ENCODE peak calls at places on chromosome 5, in ten cellular contexts. P is trophoblast cell; G is prostate gland; U is WERI-Rb-1; X is cardiac fibroblast; J is esophagus squamous epithelium; M is ascending aorta; K is heart left ventricle; W is mucosa of descending colon; D is effector memory CD4-positive, alpha-beta T cell. E is an unnamed sample.
A peak's percentile ranks its signal among the peaks of the same experiment; 100 is the strongest.

GRCh38 chr5:106331415-106331814 is 1339.3 kb downstream of the EFNA5 start:
- DNase-seq in D (no peak), U (no peak), P (no peak), J (no peak), M (no peak), K (no peak), W (no peak), X (peak; percentile 84), G (no peak), E (no peak)

GRCh38 chr5:67815455-67816391 is 399.8 kb upstream of the PIK3R1 start:
- DNase-seq in G (peak; percentile 13), J (no peak), D (no peak), M (no peak), U (no peak), X (peak; percentile 56), K (peak; percentile 40), W (no peak), P (no peak), E (no peak)

GRCh38 chr5:136191304-136192014 is 1.5 kb downstream of the SMIM32 start:
- DNase-seq in D (no peak), W (peak; percentile 68), P (peak; percentile 16), U (peak; percentile 32), G (no peak), J (no peak), K (no peak), M (no peak), X (peak; percentile 43), E (no peak)

GRCh38 chr5:28523887-28524637 is 1485.7 kb upstream of the CDH9 start:
- DNase-seq in U (no peak), J (no peak), M (no peak), W (no peak), K (no peak), D (no peak), P (no peak), X (peak; percentile 86), G (no peak), E (no peak)

GRCh38 chr5:127723571-127723970 is 20.4 kb downstream of the CCDC192 start:
- DNase-seq in D (no peak), J (no peak), G (peak; percentile 20), W (no peak), X (peak; percentile 50), U (no peak), K (no peak), P (no peak), M (no peak), E (no peak)

GRCh38 chr5:132052520-132052919 is 7.9 kb upstream of the IL3 start:
- DNase-seq in P (no peak), M (no peak), D (no peak), G (peak; percentile 2), U (no peak), K (peak; percentile 7), X (no peak), W (no peak), J (no peak), E (no peak)

GRCh38 chr5:1343931-1344901 is 683 bp downstream of the CLPTM1L start:
- DNase-seq in U (peak; percentile 44), W (peak; percentile 60), G (no peak), K (no peak), X (peak; percentile 27), J (no peak), D (no peak), P (no peak), M (no peak), E (no peak)

GRCh38 chr5:141399555-141400258 is 2.0 kb downstream of the PCDHGB5 start:
- DNase-seq in G (no peak), D (no peak), M (no peak), K (no peak), J (no peak), U (no peak), P (no peak), X (no peak), W (no peak), E (no peak)

GRCh38 chr5:169416583-169417196 is 115.8 kb upstream of the SLIT3 start:
- DNase-seq in W (peak; percentile 42), U (peak; percentile 8), J (no peak), K (peak; percentile 83), M (peak; percentile 78), X (peak; percentile 95), G (no peak), P (peak; percentile 55), D (no peak), E (no peak)

GRCh38 chr5:137336161-137336560 is 163.0 kb downstream of the SPOCK1 start:
- DNase-seq in P (peak; percentile 52), K (no peak), J (no peak), G (peak; percentile 19), M (no peak), W (no peak), X (no peak), D (no peak), U (no peak), E (no peak)

GRCh38 chr5:80760680-80761079 is 105.9 kb upstream of the DHFR start:
- DNase-seq in W (no peak), X (no peak), G (no peak), D (no peak), P (no peak), J (no peak), K (no peak), U (no peak), M (no peak), E (no peak)

GRCh38 chr5:178555005-178555404 is 35.2 kb downstream of the COL23A1 start:
- DNase-seq in M (no peak), X (no peak), U (no peak), J (no peak), D (no peak), K (no peak), W (no peak), G (no peak), P (no peak), E (no peak)

GRCh38 chr5:78886650-78887230 is 98.4 kb downstream of the ARSB start:
- DNase-seq in D (no peak), U (no peak), X (peak; percentile 46), P (no peak), M (no peak), W (no peak), K (no peak), G (no peak), J (no peak), E (no peak)

GRCh38 chr5:140637722-140638473 is 1.4 kb upstream of the TMCO6 start:
- DNase-seq in U (no peak), P (peak; percentile 15), J (no peak), K (no peak), G (no peak), X (no peak), D (no peak), M (no peak), W (no peak), E (no peak)

GRCh38 chr5:39619161-39619818 is 194.5 kb upstream of the DAB2 start:
- DNase-seq in X (peak; percentile 52), P (no peak), D (no peak), K (no peak), G (no peak), W (peak; percentile 31), M (no peak), J (no peak), U (no peak), E (no peak)

GRCh38 chr5:58825899-58826298 is 243.0 kb downstream of the RAB3C start:
- DNase-seq in M (no peak), X (no peak), U (no peak), K (no peak), P (no peak), W (no peak), J (no peak), G (no peak), D (no peak), E (no peak)

GRCh38 chr5:55450050-55450765 is 84.6 kb downstream of the PLPP1 start:
- DNase-seq in U (no peak), M (no peak), G (no peak), D (no peak), K (no peak), X (peak; percentile 66), P (no peak), W (no peak), J (no peak), E (no peak)

GRCh38 chr5:75507841-75508240 is 3.6 kb downstream of the CERT1 start:
- DNase-seq in M (no peak), J (no peak), K (no peak), U (no peak), X (no peak), P (no peak), G (no peak), D (no peak), W (no peak), E (no peak)
- H3K4me3 ChIP-seq in M (no peak overlapping the region), J (no peak overlapping the region), K (no peak overlapping the region), U (no peak overlapping the region), X (no peak overlapping the region), P (no peak overlapping the region), G (no peak overlapping the region), D (no peak overlapping the region), W (no peak overlapping the region), E (no peak overlapping the region)

GRCh38 chr5:157816682-157817268 is 42.2 kb downstream of the CLINT1 start:
- DNase-seq in D (no peak), M (no peak), P (no peak), U (no peak), W (no peak), K (no peak), J (no peak), G (no peak), X (peak; percentile 43), E (peak; percentile 21)

GRCh38 chr5:157819502-157820125 is 39.3 kb downstream of the CLINT1 start:
- DNase-seq in G (no peak), X (no peak), K (no peak), P (no peak), J (no peak), W (no peak), M (no peak), U (no peak), D (no peak), E (no peak)

GRCh38 chr5:157820593-157821252 is 38.2 kb downstream of the CLINT1 start:
- DNase-seq in K (no peak), M (no peak), D (no peak), W (no peak), J (no peak), X (peak; percentile 79), U (no peak), G (peak; percentile 23), P (peak; percentile 4), E (peak; percentile 64)

GRCh38 chr5:157818368-157818767 is 40.6 kb downstream of the CLINT1 start:
- DNase-seq in W (no peak), D (no peak), K (no peak), G (no peak), U (no peak), J (no peak), P (no peak), X (no peak), M (no peak), E (no peak)

GRCh38 chr5:157817928-157818327 is 41.0 kb downstream of the CLINT1 start:
- DNase-seq in G (no peak), D (no peak), X (no peak), K (no peak), J (no peak), W (no peak), P (no peak), M (no peak), U (no peak), E (no peak)
- H3K4me3 ChIP-seq in G (no peak overlapping the region), D (no peak overlapping the region), X (no peak overlapping the region), K (no peak overlapping the region), J (no peak overlapping the region), W (no peak overlapping the region), P (no peak overlapping the region), M (no peak overlapping the region), U (no peak overlapping the region), E (no peak overlapping the region)

GRCh38 chr5:144191998-144192397 is 21.3 kb downstream of the KCTD16 start:
- DNase-seq in K (no peak), P (no peak), D (no peak), U (no peak), J (no peak), X (peak; percentile 91), M (no peak), G (no peak), W (no peak), E (peak; percentile 89)
- H3K4me3 ChIP-seq in K (no peak overlapping the region), P (no peak overlapping the region), D (no peak overlapping the region), U (no peak overlapping the region), J (no peak overlapping the region), X (peak overlapping the region; percentile 19), M (no peak overlapping the region), G (no peak overlapping the region), W (no peak overlapping the region), E (peak overlapping the region; percentile 33)

GRCh38 chr5:167912944-167913343 is 378.5 kb upstream of the WWC1 start:
- DNase-seq in U (no peak), J (no peak), M (no peak), X (no peak), K (no peak), P (peak; percentile 69), D (no peak), G (no peak), W (no peak), E (no peak)
- H3K4me3 ChIP-seq in U (no peak overlapping the region), J (no peak overlapping the region), M (no peak overlapping the region), X (no peak overlapping the region), K (no peak overlapping the region), P (no peak overlapping the region), D (no peak overlapping the region), G (no peak overlapping the region), W (no peak overlapping the region), E (no peak overlapping the region)